ENCODE peak calls at places on chromosomes 1 and 21, in five cellular contexts. Y is B cell, W is endothelial cell, L is CD14-positive monocyte, Q is lower lobe of right lung. X is an unnamed sample.

GRCh38 chr1:39407496-39407888 is 83.9 kb upstream of the BMP8A start:
- DNase-seq in Y (no peak), L (no peak), W (no peak), Q (no peak), X (no peak)

GRCh38 chr1:240888039-240888786 is 276.3 kb upstream of the GREM2 start:
- DNase-seq in W (peak), Q (no peak), Y (peak), L (no peak), X (no peak)

GRCh38 chr1:205444931-205445652 is 10.8 kb downstream of the BLACAT1 start:
- DNase-seq in W (no peak), Q (no peak), L (no peak), Y (no peak), X (no peak)

GRCh38 chr1:115300087-115300856 is 37.8 kb downstream of the NGF start:
- DNase-seq in Y (no peak), L (no peak), Q (no peak), W (no peak), X (no peak)

GRCh38 chr1:10724052-10724494 is 72.4 kb downstream of the CASZ1 start:
- DNase-seq in W (no peak), L (no peak), Y (no peak), Q (peak), X (no peak)

GRCh38 chr1:172658871-172659453 is at the start of gene FASLG:
- DNase-seq in Y (no peak), L (no peak), Q (no peak), W (no peak), X (no peak)

GRCh38 chr1:94324168-94324544 is 86.8 kb upstream of the ARHGAP29 start:
- DNase-seq in Q (no peak), L (no peak), Y (no peak), W (no peak), X (no peak)

GRCh38 chr1:154081386-154082126 is 73.3 kb downstream of the NUP210L start:
- DNase-seq in W (no peak), Q (no peak), Y (no peak), L (no peak), X (no peak)

GRCh38 chr1:53617382-53618217 is 121.4 kb downstream of the GLIS1 start:
- DNase-seq in W (no peak), Q (no peak), L (no peak), Y (no peak), X (peak)

GRCh38 chr21:22476214-22476613 is 1478.0 kb downstream of the NCAM2 start:
- DNase-seq in Y (no peak), Q (no peak), L (no peak), W (no peak), X (no peak)

GRCh38 chr1:208089971-208090755 is 154.0 kb downstream of the PLXNA2 start:
- DNase-seq in Q (no peak), W (no peak), Y (no peak), L (no peak), X (no peak)

GRCh38 chr21:44740721-44741120 is 29.3 kb upstream of the TSPEAR start:
- DNase-seq in Y (no peak), W (no peak), Q (no peak), L (no peak), X (peak)

GRCh38 chr1:27789511-27790154 is 16.6 kb downstream of the STX12 start:
- DNase-seq in L (no peak), W (no peak), Y (no peak), Q (no peak), X (no peak)

DNA sequence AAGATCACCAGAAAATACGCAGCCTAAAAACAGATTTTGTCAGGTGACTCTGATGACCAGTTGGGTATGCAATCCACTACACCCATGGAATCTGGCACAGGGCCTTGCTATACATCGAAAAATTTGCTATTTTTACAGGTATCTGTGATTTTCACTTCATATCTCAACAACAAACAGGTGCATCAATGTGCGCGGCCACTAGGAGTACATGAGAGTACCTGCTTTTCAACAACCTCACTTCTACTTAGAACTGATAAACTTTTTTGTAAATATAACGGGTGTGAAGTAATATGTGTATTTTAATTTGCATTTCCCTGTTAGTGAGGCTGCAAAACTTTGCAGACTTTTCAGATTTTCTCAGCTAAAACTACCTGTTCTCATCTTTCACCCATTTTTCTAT is 80.8 kb downstream of the SLC45A1 start:
- DNase-seq in Q (no peak), L (no peak), Y (no peak), W (no peak), X (no peak)
- TF ChIP-seq CTCF in Q (no peak), L (no peak), Y (peak), W (peak), X (no peak)

GRCh38 chr1:74674278-74675048 is 871 bp upstream of the ERICH3 start:
- DNase-seq in Q (no peak), W (no peak), Y (no peak), L (no peak), X (no peak)
- TF ChIP-seq CTCF in Q (no peak), W (no peak), Y (no peak), L (no peak), X (no peak)

DNA sequence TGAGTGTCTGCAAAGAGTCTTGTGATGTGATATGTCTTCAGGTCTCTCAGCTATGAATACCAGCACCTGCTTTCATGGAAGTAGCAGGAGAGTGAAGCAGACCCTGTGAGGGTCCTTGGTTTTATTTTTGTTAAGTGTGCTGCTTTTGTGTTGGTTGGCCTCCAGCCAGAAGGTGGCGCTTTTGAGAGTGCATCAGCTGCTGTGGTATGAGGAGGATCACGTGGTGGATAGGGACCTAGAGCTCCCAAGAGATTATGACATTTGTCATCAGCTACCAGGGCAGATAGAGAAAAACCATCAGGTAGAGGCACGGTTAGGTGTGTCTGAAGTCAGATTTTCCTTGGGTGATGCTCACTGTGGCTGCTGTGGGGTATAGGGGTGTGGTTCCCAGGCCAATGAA is 1232.1 kb downstream of the MRPL39 start:
- DNase-seq in Y (peak), L (no peak), W (peak), Q (no peak), X (no peak)
- TF ChIP-seq CTCF in Y (no peak), L (no peak), W (no peak), Q (no peak), X (no peak)

GRCh38 chr1:18854331-18855025 is 5.0 kb downstream of the TAS1R2 start:
- DNase-seq in Q (no peak), L (no peak), W (no peak), Y (no peak), X (no peak)
- TF ChIP-seq CTCF in Q (no peak), L (no peak), W (no peak), Y (no peak), X (no peak)

DNA sequence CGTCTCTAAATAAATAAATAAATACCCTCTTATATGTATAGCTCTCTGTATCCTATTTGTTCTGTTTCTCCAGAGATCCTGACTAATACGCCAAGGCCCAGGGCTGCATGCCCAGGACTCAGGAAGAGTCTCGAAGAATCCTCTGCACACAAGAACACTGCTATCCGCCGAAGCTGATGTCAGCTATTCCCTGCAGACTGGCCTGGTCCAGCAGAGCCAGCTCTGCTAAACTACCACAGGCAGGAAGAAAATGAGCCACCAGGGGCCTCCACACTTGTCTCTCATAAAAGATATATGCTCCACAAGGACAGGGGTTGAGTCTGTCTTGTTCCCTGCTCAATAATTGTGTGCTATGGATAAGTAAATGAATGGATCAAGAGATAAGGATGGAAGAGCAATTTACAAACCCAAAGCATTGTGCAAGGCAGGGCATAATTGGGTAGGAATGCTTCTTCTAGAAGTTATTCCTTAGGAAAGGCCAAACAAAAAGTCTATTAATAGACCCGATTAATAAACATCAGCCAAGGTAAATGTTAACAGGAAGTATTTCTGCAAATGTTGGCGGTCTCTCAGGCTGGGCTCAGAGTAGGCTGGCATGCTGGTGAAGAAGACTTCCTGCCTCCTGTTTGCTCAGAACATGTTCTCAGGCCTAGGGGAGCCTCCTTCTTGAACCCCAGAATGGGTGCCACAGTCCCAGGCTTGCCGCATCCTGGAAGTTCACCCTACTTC is 26.3 kb upstream of the MAN1C1 start:
- DNase-seq in Q (no peak), L (no peak), W (no peak), Y (no peak), X (no peak)
- TF ChIP-seq CTCF in Q (peak), L (no peak), W (no peak), Y (no peak), X (no peak)

DNA sequence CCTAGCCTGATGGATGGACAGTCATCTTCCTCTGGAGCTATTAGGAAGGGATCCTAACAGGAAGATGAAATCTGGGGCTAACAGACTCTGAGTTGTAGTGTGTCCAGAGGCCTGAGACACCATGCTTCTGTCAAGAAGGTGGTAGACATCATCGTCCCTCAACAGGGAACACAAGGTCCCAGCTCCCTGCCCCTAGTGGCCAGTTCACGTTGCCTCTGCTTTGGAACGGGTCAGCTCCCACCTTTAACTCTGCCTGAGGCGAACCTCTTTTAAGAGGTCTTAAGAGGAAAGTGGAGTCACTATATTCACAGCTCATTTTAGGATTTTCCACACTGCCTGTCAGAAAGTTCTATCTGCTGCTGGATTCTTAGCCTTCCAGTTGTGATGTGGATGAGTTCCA is 28.3 kb downstream of the LRRC71 start:
- DNase-seq in W (no peak), Q (no peak), L (no peak), Y (no peak), X (no peak)
- TF ChIP-seq CTCF in W (peak), Q (no peak), L (no peak), Y (no peak), X (peak)